ENCODE peak calls at places on chromosomes 13 and 19, in eight cellular contexts. One of them, this sample, is unnamed.

GRCh38 chr13:87087741-87088140 is 583.4 kb upstream of the SLITRK5 start:
- DNase-seq in endodermal cell: no peak
- DNase-seq in WERI-Rb-1: no peak
- DNase-seq in lower lobe of right lung: no peak
- DNase-seq in psoas muscle: no peak
- DNase-seq in brain microvascular endothelial cell: no peak
- DNase-seq in CD4-positive, alpha-beta memory T cell: no peak
- DNase-seq in CD4-positive, CD25-positive, alpha-beta regulatory T cell: no peak
- DNase-seq in this sample: no peak

GRCh38 chr13:93477238-93477637 is 250.6 kb downstream of the GPC6 start:
- DNase-seq in endodermal cell: no peak
- DNase-seq in WERI-Rb-1: no peak
- DNase-seq in lower lobe of right lung: no peak
- DNase-seq in psoas muscle: no peak
- DNase-seq in brain microvascular endothelial cell: no peak
- DNase-seq in CD4-positive, alpha-beta memory T cell: no peak
- DNase-seq in CD4-positive, CD25-positive, alpha-beta regulatory T cell: no peak
- DNase-seq in this sample: no peak

GRCh38 chr19:47158879-47159509 is 28.4 kb downstream of the SAE1 start:
- DNase-seq in endodermal cell: no peak
- DNase-seq in WERI-Rb-1: no peak
- DNase-seq in lower lobe of right lung: no peak
- DNase-seq in psoas muscle: no peak
- DNase-seq in brain microvascular endothelial cell: peak; percentile 27
- DNase-seq in CD4-positive, alpha-beta memory T cell: peak; percentile 72
- DNase-seq in CD4-positive, CD25-positive, alpha-beta regulatory T cell: peak; percentile 24
- DNase-seq in this sample: no peak

GRCh38 chr19:33486936-33487793 is 34.4 kb downstream of the PEPD start:
- DNase-seq in endodermal cell: no peak
- DNase-seq in WERI-Rb-1: no peak
- DNase-seq in lower lobe of right lung: peak; percentile 28
- DNase-seq in psoas muscle: no peak
- DNase-seq in brain microvascular endothelial cell: no peak
- DNase-seq in CD4-positive, alpha-beta memory T cell: no peak
- DNase-seq in CD4-positive, CD25-positive, alpha-beta regulatory T cell: no peak
- DNase-seq in this sample: no peak

GRCh38 chr13:113533441-113533840 is 42.9 kb upstream of the DCUN1D2 start:
- DNase-seq in endodermal cell: no peak
- DNase-seq in WERI-Rb-1: no peak
- DNase-seq in lower lobe of right lung: peak; percentile 20
- DNase-seq in psoas muscle: no peak
- DNase-seq in brain microvascular endothelial cell: no peak
- DNase-seq in CD4-positive, alpha-beta memory T cell: no peak
- DNase-seq in CD4-positive, CD25-positive, alpha-beta regulatory T cell: no peak
- DNase-seq in this sample: no peak

GRCh38 chr19:18443831-18444230 is 5.9 kb upstream of the ISYNA1 start:
- DNase-seq in endodermal cell: no peak
- DNase-seq in WERI-Rb-1: no peak
- DNase-seq in lower lobe of right lung: no peak
- DNase-seq in psoas muscle: no peak
- DNase-seq in brain microvascular endothelial cell: no peak
- DNase-seq in CD4-positive, alpha-beta memory T cell: no peak
- DNase-seq in CD4-positive, CD25-positive, alpha-beta regulatory T cell: no peak
- DNase-seq in this sample: no peak

GRCh38 chr19:17739121-17739875 is 12.0 kb upstream of the FCHO1 start:
- DNase-seq in endodermal cell: no peak
- DNase-seq in WERI-Rb-1: peak; percentile 92
- DNase-seq in lower lobe of right lung: peak; percentile 70
- DNase-seq in psoas muscle: no peak
- DNase-seq in brain microvascular endothelial cell: no peak
- DNase-seq in CD4-positive, alpha-beta memory T cell: no peak
- DNase-seq in CD4-positive, CD25-positive, alpha-beta regulatory T cell: no peak
- DNase-seq in this sample: peak; percentile 80

GRCh38 chr13:30731658-30732390 is 3.5 kb upstream of the ALOX5AP start:
- DNase-seq in endodermal cell: no peak
- DNase-seq in WERI-Rb-1: no peak
- DNase-seq in lower lobe of right lung: no peak
- DNase-seq in psoas muscle: peak; percentile 43
- DNase-seq in brain microvascular endothelial cell: no peak
- DNase-seq in CD4-positive, alpha-beta memory T cell: no peak
- DNase-seq in CD4-positive, CD25-positive, alpha-beta regulatory T cell: no peak
- DNase-seq in this sample: no peak

GRCh38 chr19:55005684-55006488 is 32.2 kb downstream of the GP6 start:
- DNase-seq in endodermal cell: peak; percentile 88
- DNase-seq in WERI-Rb-1: peak; percentile 34
- DNase-seq in lower lobe of right lung: no peak
- DNase-seq in psoas muscle: no peak
- DNase-seq in brain microvascular endothelial cell: peak; percentile 37
- DNase-seq in CD4-positive, alpha-beta memory T cell: peak; percentile 87
- DNase-seq in CD4-positive, CD25-positive, alpha-beta regulatory T cell: peak; percentile 24
- DNase-seq in this sample: peak; percentile 96

GRCh38 chr19:39768811-39769210 is 9.8 kb upstream of the LEUTX start:
- DNase-seq in endodermal cell: no peak
- DNase-seq in WERI-Rb-1: no peak
- DNase-seq in lower lobe of right lung: no peak
- DNase-seq in psoas muscle: no peak
- DNase-seq in brain microvascular endothelial cell: no peak
- DNase-seq in CD4-positive, alpha-beta memory T cell: no peak
- DNase-seq in CD4-positive, CD25-positive, alpha-beta regulatory T cell: no peak
- DNase-seq in this sample: no peak

GRCh38 chr13:28059214-28059613 is 41.2 kb downstream of the FLT3 start:
- DNase-seq in endodermal cell: peak; percentile 88
- DNase-seq in WERI-Rb-1: peak; percentile 69
- DNase-seq in lower lobe of right lung: no peak
- DNase-seq in psoas muscle: no peak
- DNase-seq in brain microvascular endothelial cell: peak; percentile 7
- DNase-seq in CD4-positive, alpha-beta memory T cell: peak; percentile 22
- DNase-seq in CD4-positive, CD25-positive, alpha-beta regulatory T cell: no peak
- DNase-seq in this sample: peak; percentile 42

GRCh38 chr13:30752201-30752797 is 17.0 kb downstream of the ALOX5AP start:
- DNase-seq in endodermal cell: no peak
- DNase-seq in WERI-Rb-1: peak; percentile 60
- DNase-seq in lower lobe of right lung: no peak
- DNase-seq in psoas muscle: peak; percentile 52
- DNase-seq in brain microvascular endothelial cell: peak; percentile 41
- DNase-seq in CD4-positive, alpha-beta memory T cell: no peak
- DNase-seq in CD4-positive, CD25-positive, alpha-beta regulatory T cell: no peak
- DNase-seq in this sample: no peak

GRCh38 chr19:39924952-39925351 is 9.5 kb downstream of the FCGBP start:
- DNase-seq in endodermal cell: peak; percentile 13
- DNase-seq in WERI-Rb-1: no peak
- DNase-seq in lower lobe of right lung: no peak
- DNase-seq in psoas muscle: no peak
- DNase-seq in brain microvascular endothelial cell: no peak
- DNase-seq in CD4-positive, alpha-beta memory T cell: no peak
- DNase-seq in CD4-positive, CD25-positive, alpha-beta regulatory T cell: no peak
- DNase-seq in this sample: no peak

GRCh38 chr19:8459520-8460260 is 14.9 kb downstream of the HNRNPM start:
- DNase-seq in endodermal cell: no peak
- DNase-seq in WERI-Rb-1: no peak
- DNase-seq in lower lobe of right lung: no peak
- DNase-seq in psoas muscle: no peak
- DNase-seq in brain microvascular endothelial cell: peak; percentile 77
- DNase-seq in CD4-positive, alpha-beta memory T cell: no peak
- DNase-seq in CD4-positive, CD25-positive, alpha-beta regulatory T cell: no peak
- DNase-seq in this sample: no peak

GRCh38 chr13:24540236-24541126 is 27.9 kb upstream of the PARP4 start:
- DNase-seq in endodermal cell: peak; percentile 91
- DNase-seq in WERI-Rb-1: peak; percentile 63
- DNase-seq in lower lobe of right lung: peak; percentile 51
- DNase-seq in psoas muscle: no peak
- DNase-seq in brain microvascular endothelial cell: no peak
- DNase-seq in CD4-positive, alpha-beta memory T cell: no peak
- DNase-seq in CD4-positive, CD25-positive, alpha-beta regulatory T cell: no peak
- DNase-seq in this sample: no peak

GRCh38 chr19:30074096-30074495 is 132.1 kb downstream of the URI1 start:
- DNase-seq in endodermal cell: no peak
- DNase-seq in WERI-Rb-1: no peak
- DNase-seq in lower lobe of right lung: no peak
- DNase-seq in psoas muscle: no peak
- DNase-seq in brain microvascular endothelial cell: no peak
- DNase-seq in CD4-positive, alpha-beta memory T cell: no peak
- DNase-seq in CD4-positive, CD25-positive, alpha-beta regulatory T cell: no peak
- DNase-seq in this sample: no peak

DNA sequence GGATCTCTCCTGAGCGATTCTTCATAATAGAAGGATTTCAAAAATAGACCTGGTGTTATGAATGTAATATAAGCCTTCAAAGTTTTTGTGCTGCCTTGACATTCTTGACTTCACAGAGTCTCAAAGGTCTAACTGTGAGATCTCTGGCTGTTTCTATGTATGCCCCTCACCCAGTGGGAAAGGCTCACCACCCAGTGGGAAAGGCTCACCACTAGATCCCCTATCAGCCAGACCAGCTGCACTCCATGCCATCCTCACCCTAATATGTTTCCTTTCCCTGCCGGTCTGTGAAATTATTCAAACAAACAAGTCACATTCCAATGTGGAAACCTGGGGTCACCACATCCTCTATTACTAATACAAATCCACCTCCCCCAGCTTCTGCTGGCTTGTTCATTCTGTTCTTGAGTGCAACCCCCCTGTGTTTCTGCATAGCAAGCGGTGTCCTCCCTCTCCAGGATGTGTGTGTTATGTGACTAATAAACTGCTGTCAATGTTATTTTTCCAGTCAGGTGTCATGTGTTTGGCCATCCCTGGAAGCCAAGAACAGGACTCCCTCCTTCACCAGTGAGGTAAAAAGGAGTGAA is 13.8 kb upstream of the SLITRK1 start:
- DNase-seq in endodermal cell: no peak
- DNase-seq in WERI-Rb-1: no peak
- DNase-seq in lower lobe of right lung: no peak
- DNase-seq in psoas muscle: no peak
- DNase-seq in brain microvascular endothelial cell: peak; percentile 31
- DNase-seq in CD4-positive, alpha-beta memory T cell: no peak
- DNase-seq in CD4-positive, CD25-positive, alpha-beta regulatory T cell: no peak
- DNase-seq in this sample: no peak
- H3K27ac ChIP-seq in endodermal cell: no peak overlapping the region
- H3K27ac ChIP-seq in WERI-Rb-1: no peak overlapping the region
- H3K27ac ChIP-seq in lower lobe of right lung: no peak overlapping the region
- H3K27ac ChIP-seq in psoas muscle: no peak overlapping the region
- H3K27ac ChIP-seq in brain microvascular endothelial cell: no peak overlapping the region
- H3K27ac ChIP-seq in CD4-positive, alpha-beta memory T cell: no peak overlapping the region
- H3K27ac ChIP-seq in CD4-positive, CD25-positive, alpha-beta regulatory T cell: no peak overlapping the region
- H3K27ac ChIP-seq in this sample: no peak overlapping the region

DNA sequence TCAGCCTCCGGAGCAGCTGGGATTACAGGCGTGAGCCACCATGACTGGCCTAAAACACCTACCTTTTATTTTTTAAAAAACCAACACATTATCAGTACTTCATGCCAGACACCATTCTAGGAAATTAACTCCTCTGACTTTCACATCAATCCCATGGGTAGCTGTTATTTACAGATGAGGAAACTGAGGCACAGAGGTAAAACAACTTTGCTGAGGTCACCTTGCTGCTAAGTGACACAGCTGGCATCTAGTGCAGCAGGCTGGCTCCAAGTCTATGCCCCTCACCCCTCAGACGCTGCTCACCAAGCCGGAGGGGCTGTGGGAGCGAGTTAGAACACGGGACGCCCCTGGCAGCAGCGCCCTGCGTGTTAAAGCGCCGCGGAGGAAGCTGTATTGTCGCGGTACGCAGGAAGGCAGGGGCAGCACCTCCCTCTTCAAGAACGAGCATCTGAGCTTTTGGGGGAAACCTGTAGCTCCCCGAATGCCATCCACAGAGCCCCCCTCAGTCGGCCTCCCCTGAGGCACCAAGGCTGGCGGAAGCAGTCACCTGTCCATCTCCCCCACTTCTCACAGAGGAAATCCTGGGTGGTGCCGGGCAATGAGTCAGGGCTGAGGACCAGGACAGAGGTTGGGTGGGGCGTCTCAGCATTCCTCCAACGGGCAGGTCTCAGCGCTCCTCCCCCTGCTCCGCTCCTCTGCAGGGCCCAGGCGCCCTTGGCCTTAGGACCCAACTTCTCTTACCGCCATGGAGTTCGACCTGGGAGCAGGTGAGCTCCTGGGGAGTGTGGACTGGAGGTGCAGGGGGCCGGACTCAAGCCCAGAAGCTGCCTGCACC is at the start of gene C19orf33:
- DNase-seq in endodermal cell: peak; percentile 90
- DNase-seq in WERI-Rb-1: no peak
- DNase-seq in lower lobe of right lung: peak; percentile 88
- DNase-seq in psoas muscle: no peak
- DNase-seq in brain microvascular endothelial cell: no peak
- DNase-seq in CD4-positive, alpha-beta memory T cell: no peak
- DNase-seq in CD4-positive, CD25-positive, alpha-beta regulatory T cell: no peak
- DNase-seq in this sample: no peak
- H3K27ac ChIP-seq in endodermal cell: peak within 1 kb of the TSS; percentile 32
- H3K27ac ChIP-seq in WERI-Rb-1: peak within 1 kb of the TSS; percentile 22
- H3K27ac ChIP-seq in lower lobe of right lung: peak within 1 kb of the TSS; percentile 83
- H3K27ac ChIP-seq in psoas muscle: no peak within 1 kb of the TSS
- H3K27ac ChIP-seq in brain microvascular endothelial cell: no peak within 1 kb of the TSS
- H3K27ac ChIP-seq in CD4-positive, alpha-beta memory T cell: no peak within 1 kb of the TSS
- H3K27ac ChIP-seq in CD4-positive, CD25-positive, alpha-beta regulatory T cell: no peak within 1 kb of the TSS
- H3K27ac ChIP-seq in this sample: no peak within 1 kb of the TSS

GRCh38 chr19:11423804-11424318 is 4.7 kb upstream of the RGL3 start:
- DNase-seq in endodermal cell: no peak
- DNase-seq in WERI-Rb-1: no peak
- DNase-seq in lower lobe of right lung: no peak
- DNase-seq in psoas muscle: no peak
- DNase-seq in brain microvascular endothelial cell: no peak
- DNase-seq in CD4-positive, alpha-beta memory T cell: no peak
- DNase-seq in CD4-positive, CD25-positive, alpha-beta regulatory T cell: no peak
- DNase-seq in this sample: no peak
- H3K27ac ChIP-seq in endodermal cell: no peak overlapping the region
- H3K27ac ChIP-seq in WERI-Rb-1: no peak overlapping the region
- H3K27ac ChIP-seq in lower lobe of right lung: no peak overlapping the region
- H3K27ac ChIP-seq in psoas muscle: no peak overlapping the region
- H3K27ac ChIP-seq in brain microvascular endothelial cell: no peak overlapping the region
- H3K27ac ChIP-seq in CD4-positive, alpha-beta memory T cell: no peak overlapping the region
- H3K27ac ChIP-seq in CD4-positive, CD25-positive, alpha-beta regulatory T cell: no peak overlapping the region
- H3K27ac ChIP-seq in this sample: no peak overlapping the region

GRCh38 chr13:99285432-99286182 is 21.6 kb downstream of the GPR183 start:
- DNase-seq in endodermal cell: no peak
- DNase-seq in WERI-Rb-1: peak; percentile 49
- DNase-seq in lower lobe of right lung: no peak
- DNase-seq in psoas muscle: no peak
- DNase-seq in brain microvascular endothelial cell: no peak
- DNase-seq in CD4-positive, alpha-beta memory T cell: no peak
- DNase-seq in CD4-positive, CD25-positive, alpha-beta regulatory T cell: no peak
- DNase-seq in this sample: no peak

GRCh38 chr13:99289674-99290337 is 17.4 kb downstream of the GPR183 start:
- DNase-seq in endodermal cell: no peak
- DNase-seq in WERI-Rb-1: no peak
- DNase-seq in lower lobe of right lung: no peak
- DNase-seq in psoas muscle: no peak
- DNase-seq in brain microvascular endothelial cell: no peak
- DNase-seq in CD4-positive, alpha-beta memory T cell: no peak
- DNase-seq in CD4-positive, CD25-positive, alpha-beta regulatory T cell: no peak
- DNase-seq in this sample: no peak

GRCh38 chr13:99288069-99288468 is 19.1 kb downstream of the GPR183 start:
- DNase-seq in endodermal cell: no peak
- DNase-seq in WERI-Rb-1: no peak
- DNase-seq in lower lobe of right lung: no peak
- DNase-seq in psoas muscle: no peak
- DNase-seq in brain microvascular endothelial cell: no peak
- DNase-seq in CD4-positive, alpha-beta memory T cell: no peak
- DNase-seq in CD4-positive, CD25-positive, alpha-beta regulatory T cell: no peak
- DNase-seq in this sample: no peak

GRCh38 chr13:99289265-99289664 is 17.9 kb downstream of the GPR183 start:
- DNase-seq in endodermal cell: no peak
- DNase-seq in WERI-Rb-1: no peak
- DNase-seq in lower lobe of right lung: no peak
- DNase-seq in psoas muscle: no peak
- DNase-seq in brain microvascular endothelial cell: no peak
- DNase-seq in CD4-positive, alpha-beta memory T cell: no peak
- DNase-seq in CD4-positive, CD25-positive, alpha-beta regulatory T cell: no peak
- DNase-seq in this sample: no peak

GRCh38 chr13:99287544-99287943 is 19.7 kb downstream of the GPR183 start:
- DNase-seq in endodermal cell: no peak
- DNase-seq in WERI-Rb-1: no peak
- DNase-seq in lower lobe of right lung: no peak
- DNase-seq in psoas muscle: no peak
- DNase-seq in brain microvascular endothelial cell: no peak
- DNase-seq in CD4-positive, alpha-beta memory T cell: no peak
- DNase-seq in CD4-positive, CD25-positive, alpha-beta regulatory T cell: no peak
- DNase-seq in this sample: no peak
- H3K27ac ChIP-seq in endodermal cell: no peak overlapping the region
- H3K27ac ChIP-seq in WERI-Rb-1: no peak overlapping the region
- H3K27ac ChIP-seq in lower lobe of right lung: no peak overlapping the region
- H3K27ac ChIP-seq in psoas muscle: no peak overlapping the region
- H3K27ac ChIP-seq in brain microvascular endothelial cell: no peak overlapping the region
- H3K27ac ChIP-seq in CD4-positive, alpha-beta memory T cell: peak overlapping the region; percentile 18
- H3K27ac ChIP-seq in CD4-positive, CD25-positive, alpha-beta regulatory T cell: peak overlapping the region; percentile 30
- H3K27ac ChIP-seq in this sample: no peak overlapping the region

This sample was measured in OCI-LY7.